ENCODE peak calls at places on chromosomes 7 and 10, in nine cellular contexts. U is NAMALWA, B is myocyte, O is HEK293T, G is MV-4-11, J is AML-193, P is ELR, Q is NCI-H2081, I is ovary. K is an unnamed sample.

GRCh38 chr7:144784943-144785342 is 50.9 kb downstream of the TPK1 start:
- DNase-seq in Q (no peak), J (no peak), G (no peak), P (no peak), I (no peak), U (no peak), O (no peak), B (peak; percentile 26), K (peak; percentile 32)

GRCh38 chr10:93245772-93246171 is 172.1 kb downstream of the CYP26A1 start:
- DNase-seq in B (peak; percentile 43), J (no peak), Q (no peak), P (no peak), O (no peak), I (no peak), U (no peak), G (peak; percentile 45), K (no peak)

GRCh38 chr7:133429371-133429770 is 176.5 kb downstream of the EXOC4 start:
- DNase-seq in U (no peak), O (no peak), G (no peak), P (no peak), J (no peak), B (no peak), I (no peak), Q (no peak), K (no peak)

GRCh38 chr7:34672430-34672829 is 14.4 kb downstream of the NPSR1 start:
- DNase-seq in I (no peak), B (no peak), U (no peak), P (peak; percentile 67), J (no peak), G (no peak), Q (no peak), O (no peak), K (peak; percentile 87)

GRCh38 chr7:144391823-144392255 is 11.7 kb downstream of the NOBOX start:
- DNase-seq in Q (peak; percentile 57), O (peak; percentile 71), U (peak; percentile 75), G (no peak), P (peak; percentile 54), B (peak; percentile 71), I (no peak), J (peak; percentile 45), K (peak; percentile 62)

GRCh38 chr10:100878291-100878910 is 34.4 kb upstream of the SLF2 start:
- DNase-seq in Q (peak; percentile 14), B (peak; percentile 87), U (peak; percentile 83), P (peak; percentile 81), G (peak; percentile 59), O (peak; percentile 87), J (peak; percentile 37), I (peak; percentile 54), K (peak; percentile 70)

GRCh38 chr7:28956608-28957063 is 1.5 kb downstream of the TRIL start:
- DNase-seq in Q (no peak), B (peak; percentile 54), J (no peak), I (peak; percentile 46), U (no peak), O (peak; percentile 83), P (no peak), G (no peak), K (no peak)

GRCh38 chr7:11236680-11237079 is 263.0 kb downstream of the PHF14 start:
- DNase-seq in U (no peak), G (no peak), I (no peak), O (no peak), P (no peak), J (no peak), B (no peak), Q (no peak), K (no peak)

GRCh38 chr10:12727832-12728215 is 273.7 kb downstream of the CCDC3 start:
- DNase-seq in J (no peak), B (peak; percentile 50), U (no peak), P (no peak), I (no peak), O (no peak), G (no peak), Q (no peak), K (peak; percentile 34)

GRCh38 chr7:40545739-40546138 is 410.9 kb downstream of the SUGCT start:
- DNase-seq in O (no peak), B (no peak), U (no peak), J (no peak), Q (no peak), I (no peak), P (no peak), G (no peak), K (no peak)

GRCh38 chr7:117901089-117901797 is 28.0 kb upstream of the CTTNBP2 start:
- DNase-seq in B (no peak), P (no peak), O (no peak), I (no peak), J (no peak), Q (no peak), U (no peak), G (no peak), K (no peak)

GRCh38 chr10:28913850-28914249 is 236.5 kb downstream of the BAMBI start:
- DNase-seq in J (no peak), I (no peak), B (no peak), Q (no peak), P (no peak), O (no peak), G (no peak), U (no peak), K (no peak)

GRCh38 chr7:45973725-45974532 is 52.9 kb upstream of the IGFBP3 start:
- DNase-seq in Q (no peak), U (no peak), P (peak; percentile 12), J (no peak), I (no peak), B (peak; percentile 35), O (no peak), G (no peak), K (peak; percentile 83)

GRCh38 chr7:1949681-1950055 is 279.6 kb downstream of the ELFN1 start:
- DNase-seq in O (no peak), J (no peak), U (no peak), P (no peak), B (no peak), Q (no peak), I (no peak), G (no peak), K (no peak)

GRCh38 chr7:107609861-107610260 is 29.8 kb downstream of the BCAP29 start:
- DNase-seq in B (no peak), U (no peak), I (no peak), G (no peak), P (no peak), O (no peak), J (no peak), Q (no peak), K (no peak)

GRCh38 chr7:97733276-97734206 is 1.7 kb downstream of the TAC1 start:
- DNase-seq in G (no peak), P (no peak), U (no peak), J (no peak), I (no peak), Q (no peak), O (peak; percentile 9), B (no peak), K (no peak)

GRCh38 chr7:151109094-151110048 is 23.1 kb downstream of the AGAP3 start:
- DNase-seq in J (no peak), B (no peak), P (no peak), O (no peak), I (no peak), G (peak; percentile 24), Q (no peak), U (no peak), K (no peak)

GRCh38 chr10:129955591-129956284 is 8.3 kb downstream of the EBF3 start:
- DNase-seq in G (no peak), J (no peak), I (no peak), O (no peak), U (no peak), B (peak; percentile 97), Q (no peak), P (no peak), K (no peak)

GRCh38 chr7:42642699-42643098 is 269.2 kb downstream of the C7orf25 start:
- DNase-seq in B (no peak), J (no peak), Q (no peak), U (no peak), I (no peak), O (no peak), P (no peak), G (peak; percentile 69), K (no peak)

GRCh38 chr10:27745719-27746363 is at the start of gene MKX:
- DNase-seq in P (peak; percentile 59), Q (no peak), J (no peak), U (no peak), G (no peak), O (peak; percentile 60), B (peak; percentile 52), I (peak; percentile 82), K (no peak)

GRCh38 chr10:21084700-21085099 is 187.6 kb upstream of the NEBL start:
- DNase-seq in P (no peak), U (peak; percentile 14), B (no peak), Q (no peak), I (no peak), J (no peak), G (no peak), O (no peak), K (no peak)

GRCh38 chr7:102890292-102890970 is 22.4 kb upstream of the LRRC17 start:
- DNase-seq in Q (no peak), U (no peak), O (no peak), I (no peak), J (peak; percentile 63), G (peak; percentile 80), P (peak; percentile 76), B (peak; percentile 47), K (peak; percentile 70)

GRCh38 chr7:13749026-13749425 is 240.4 kb downstream of the ETV1 start:
- DNase-seq in I (no peak), U (no peak), Q (no peak), O (peak; percentile 6), B (no peak), P (no peak), J (no peak), G (no peak), K (no peak)

GRCh38 chr10:47295411-47295810 is 4.6 kb upstream of the GDF10 start:
- DNase-seq in G (no peak), B (no peak), Q (no peak), O (no peak), J (no peak), U (no peak), I (no peak), P (no peak), K (no peak)

GRCh38 chr10:27372095-27372494 is 131.5 kb upstream of the ACBD5 start:
- DNase-seq in U (no peak), G (no peak), O (no peak), J (no peak), B (no peak), P (peak; percentile 28), I (no peak), Q (no peak), K (no peak)

GRCh38 chr7:111741811-111742240 is 179.5 kb upstream of the IMMP2L start:
- DNase-seq in I (peak; percentile 33), Q (peak; percentile 76), J (peak; percentile 43), G (peak; percentile 20), P (peak; percentile 70), O (peak; percentile 69), B (peak; percentile 75), U (peak; percentile 84), K (peak; percentile 67)

GRCh38 chr7:150988230-150989226 is 2.3 kb upstream of the NOS3 start:
- DNase-seq in O (peak; percentile 93), I (no peak), U (peak; percentile 86), G (peak; percentile 12), P (peak; percentile 47), B (peak; percentile 51), Q (peak; percentile 89), J (no peak), K (peak; percentile 77)

GRCh38 chr7:113100091-113100723 is 13.6 kb upstream of the GPR85 start:
- DNase-seq in Q (peak; percentile 9), B (peak; percentile 92), P (no peak), I (peak; percentile 30), U (no peak), J (no peak), O (no peak), G (no peak), K (no peak)

GRCh38 chr7:102201576-102201975 is 85.1 kb upstream of the SH2B2 start:
- DNase-seq in P (no peak), O (no peak), G (no peak), U (no peak), J (no peak), B (no peak), Q (no peak), I (no peak), K (no peak)

GRCh38 chr7:118104812-118105441 is 79.0 kb upstream of the LSM8 start:
- DNase-seq in I (no peak), O (peak; percentile 15), U (peak; percentile 50), J (peak; percentile 56), Q (peak; percentile 7), P (peak; percentile 24), B (peak; percentile 17), G (peak; percentile 21), K (peak; percentile 36)

GRCh38 chr7:78702770-78703169 is 750.7 kb downstream of the MAGI2 start:
- DNase-seq in B (peak; percentile 92), I (no peak), P (peak; percentile 89), U (no peak), Q (no peak), O (no peak), J (no peak), G (no peak), K (peak; percentile 93)

K was measured in HT1080.